ENCODE peak calls at places on chromosomes 2 and 18, in ten cellular contexts. One of them, this sample, is unnamed.

GRCh38 chr2:27308359-27308875 is at the start of gene UCN:
- DNase-seq in upper lobe of right lung: no peak
- DNase-seq in uterus: no peak
- DNase-seq in heart right ventricle: peak; percentile 59
- DNase-seq in pancreas: peak; percentile 47
- DNase-seq in CD4-positive, alpha-beta T cell: no peak
- DNase-seq in effector memory CD4-positive, alpha-beta T cell: no peak
- DNase-seq in naive thymus-derived CD4-positive, alpha-beta T cell: no peak
- DNase-seq in tibial artery: peak; percentile 71
- DNase-seq in ovary: peak; percentile 43
- DNase-seq in this sample: peak; percentile 79

GRCh38 chr18:13672657-13673056 is 53.7 kb downstream of the FAM210A start:
- DNase-seq in upper lobe of right lung: no peak
- DNase-seq in uterus: no peak
- DNase-seq in heart right ventricle: no peak
- DNase-seq in pancreas: no peak
- DNase-seq in CD4-positive, alpha-beta T cell: no peak
- DNase-seq in effector memory CD4-positive, alpha-beta T cell: no peak
- DNase-seq in naive thymus-derived CD4-positive, alpha-beta T cell: no peak
- DNase-seq in tibial artery: no peak
- DNase-seq in ovary: no peak
- DNase-seq in this sample: no peak

GRCh38 chr2:241036397-241036963 is 38.1 kb downstream of the SNED1 start:
- DNase-seq in upper lobe of right lung: peak; percentile 75
- DNase-seq in uterus: no peak
- DNase-seq in heart right ventricle: no peak
- DNase-seq in pancreas: peak; percentile 53
- DNase-seq in CD4-positive, alpha-beta T cell: peak; percentile 38
- DNase-seq in effector memory CD4-positive, alpha-beta T cell: peak; percentile 57
- DNase-seq in naive thymus-derived CD4-positive, alpha-beta T cell: peak; percentile 63
- DNase-seq in tibial artery: peak; percentile 68
- DNase-seq in ovary: no peak
- DNase-seq in this sample: no peak

GRCh38 chr2:238820909-238821308 is 27.0 kb upstream of the TWIST2 start:
- DNase-seq in upper lobe of right lung: no peak
- DNase-seq in uterus: peak; percentile 47
- DNase-seq in heart right ventricle: no peak
- DNase-seq in pancreas: no peak
- DNase-seq in CD4-positive, alpha-beta T cell: no peak
- DNase-seq in effector memory CD4-positive, alpha-beta T cell: no peak
- DNase-seq in naive thymus-derived CD4-positive, alpha-beta T cell: no peak
- DNase-seq in tibial artery: no peak
- DNase-seq in ovary: no peak
- DNase-seq in this sample: no peak

GRCh38 chr2:189305291-189305943 is 125.9 kb upstream of the COL5A2 start:
- DNase-seq in upper lobe of right lung: no peak
- DNase-seq in uterus: no peak
- DNase-seq in heart right ventricle: no peak
- DNase-seq in pancreas: no peak
- DNase-seq in CD4-positive, alpha-beta T cell: no peak
- DNase-seq in effector memory CD4-positive, alpha-beta T cell: no peak
- DNase-seq in naive thymus-derived CD4-positive, alpha-beta T cell: no peak
- DNase-seq in tibial artery: no peak
- DNase-seq in ovary: no peak
- DNase-seq in this sample: no peak

GRCh38 chr2:10810175-10811161 is 2.1 kb downstream of the PDIA6 start:
- DNase-seq in upper lobe of right lung: no peak
- DNase-seq in uterus: no peak
- DNase-seq in heart right ventricle: no peak
- DNase-seq in pancreas: no peak
- DNase-seq in CD4-positive, alpha-beta T cell: no peak
- DNase-seq in effector memory CD4-positive, alpha-beta T cell: no peak
- DNase-seq in naive thymus-derived CD4-positive, alpha-beta T cell: no peak
- DNase-seq in tibial artery: no peak
- DNase-seq in ovary: no peak
- DNase-seq in this sample: no peak

GRCh38 chr18:79902640-79903039 is 48.8 kb downstream of the SLC66A2 start:
- DNase-seq in upper lobe of right lung: peak; percentile 57
- DNase-seq in uterus: no peak
- DNase-seq in heart right ventricle: no peak
- DNase-seq in pancreas: no peak
- DNase-seq in CD4-positive, alpha-beta T cell: no peak
- DNase-seq in effector memory CD4-positive, alpha-beta T cell: no peak
- DNase-seq in naive thymus-derived CD4-positive, alpha-beta T cell: no peak
- DNase-seq in tibial artery: peak; percentile 60
- DNase-seq in ovary: no peak
- DNase-seq in this sample: no peak

GRCh38 chr2:207768891-207769596 is 662 bp downstream of the FZD5 start:
- DNase-seq in upper lobe of right lung: peak; percentile 74
- DNase-seq in uterus: peak; percentile 21
- DNase-seq in heart right ventricle: no peak
- DNase-seq in pancreas: peak; percentile 60
- DNase-seq in CD4-positive, alpha-beta T cell: no peak
- DNase-seq in effector memory CD4-positive, alpha-beta T cell: no peak
- DNase-seq in naive thymus-derived CD4-positive, alpha-beta T cell: peak; percentile 28
- DNase-seq in tibial artery: no peak
- DNase-seq in ovary: peak; percentile 43
- DNase-seq in this sample: no peak

GRCh38 chr2:68185541-68186164 is 28.0 kb downstream of the PNO1 start:
- DNase-seq in upper lobe of right lung: peak; percentile 67
- DNase-seq in uterus: no peak
- DNase-seq in heart right ventricle: peak; percentile 22
- DNase-seq in pancreas: peak; percentile 37
- DNase-seq in CD4-positive, alpha-beta T cell: peak; percentile 39
- DNase-seq in effector memory CD4-positive, alpha-beta T cell: peak; percentile 20
- DNase-seq in naive thymus-derived CD4-positive, alpha-beta T cell: peak; percentile 55
- DNase-seq in tibial artery: no peak
- DNase-seq in ovary: no peak
- DNase-seq in this sample: peak; percentile 52

GRCh38 chr18:35203001-35203553 is 37.8 kb upstream of the ZNF397 start:
- DNase-seq in upper lobe of right lung: no peak
- DNase-seq in uterus: no peak
- DNase-seq in heart right ventricle: no peak
- DNase-seq in pancreas: no peak
- DNase-seq in CD4-positive, alpha-beta T cell: no peak
- DNase-seq in effector memory CD4-positive, alpha-beta T cell: no peak
- DNase-seq in naive thymus-derived CD4-positive, alpha-beta T cell: no peak
- DNase-seq in tibial artery: no peak
- DNase-seq in ovary: no peak
- DNase-seq in this sample: no peak

GRCh38 chr18:58900015-58900649 is 35.5 kb downstream of the ZNF532 start:
- DNase-seq in upper lobe of right lung: no peak
- DNase-seq in uterus: no peak
- DNase-seq in heart right ventricle: peak; percentile 71
- DNase-seq in pancreas: no peak
- DNase-seq in CD4-positive, alpha-beta T cell: no peak
- DNase-seq in effector memory CD4-positive, alpha-beta T cell: no peak
- DNase-seq in naive thymus-derived CD4-positive, alpha-beta T cell: no peak
- DNase-seq in tibial artery: no peak
- DNase-seq in ovary: no peak
- DNase-seq in this sample: no peak

GRCh38 chr18:58898427-58898826 is 33.8 kb downstream of the ZNF532 start:
- DNase-seq in upper lobe of right lung: no peak
- DNase-seq in uterus: no peak
- DNase-seq in heart right ventricle: no peak
- DNase-seq in pancreas: no peak
- DNase-seq in CD4-positive, alpha-beta T cell: no peak
- DNase-seq in effector memory CD4-positive, alpha-beta T cell: no peak
- DNase-seq in naive thymus-derived CD4-positive, alpha-beta T cell: no peak
- DNase-seq in tibial artery: no peak
- DNase-seq in ovary: no peak
- DNase-seq in this sample: no peak

GRCh38 chr18:58903533-58903932 is 38.9 kb downstream of the ZNF532 start:
- DNase-seq in upper lobe of right lung: no peak
- DNase-seq in uterus: no peak
- DNase-seq in heart right ventricle: no peak
- DNase-seq in pancreas: no peak
- DNase-seq in CD4-positive, alpha-beta T cell: no peak
- DNase-seq in effector memory CD4-positive, alpha-beta T cell: no peak
- DNase-seq in naive thymus-derived CD4-positive, alpha-beta T cell: no peak
- DNase-seq in tibial artery: no peak
- DNase-seq in ovary: no peak
- DNase-seq in this sample: no peak

GRCh38 chr18:58901783-58902182 is 37.1 kb downstream of the ZNF532 start:
- DNase-seq in upper lobe of right lung: no peak
- DNase-seq in uterus: no peak
- DNase-seq in heart right ventricle: no peak
- DNase-seq in pancreas: no peak
- DNase-seq in CD4-positive, alpha-beta T cell: no peak
- DNase-seq in effector memory CD4-positive, alpha-beta T cell: no peak
- DNase-seq in naive thymus-derived CD4-positive, alpha-beta T cell: no peak
- DNase-seq in tibial artery: no peak
- DNase-seq in ovary: no peak
- DNase-seq in this sample: no peak

DNA sequence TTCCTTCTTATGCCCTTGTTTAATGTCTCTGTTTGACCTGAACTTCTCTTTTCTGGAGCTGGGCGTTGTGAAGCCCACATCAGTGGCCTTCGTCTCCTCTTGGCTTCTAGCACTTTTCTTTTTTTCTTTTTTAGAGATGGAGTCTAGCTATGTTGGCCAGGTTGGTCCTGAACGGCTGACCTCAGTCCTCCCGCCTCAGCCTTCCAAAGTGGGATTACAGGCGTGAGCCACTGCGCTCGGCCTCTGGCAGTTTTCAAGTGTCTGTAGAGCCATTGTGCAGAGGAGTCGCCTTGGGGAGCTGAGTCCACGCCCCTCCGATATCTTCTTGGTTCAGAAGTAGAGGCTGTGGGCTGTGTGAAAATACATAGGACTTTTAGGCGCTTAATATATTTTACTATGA is 36.5 kb downstream of the ZNF532 start:
- DNase-seq in upper lobe of right lung: no peak
- DNase-seq in uterus: no peak
- DNase-seq in heart right ventricle: no peak
- DNase-seq in pancreas: no peak
- DNase-seq in CD4-positive, alpha-beta T cell: no peak
- DNase-seq in effector memory CD4-positive, alpha-beta T cell: no peak
- DNase-seq in naive thymus-derived CD4-positive, alpha-beta T cell: no peak
- DNase-seq in tibial artery: no peak
- DNase-seq in ovary: no peak
- DNase-seq in this sample: no peak
- H3K27ac ChIP-seq in upper lobe of right lung: no peak overlapping the region
- H3K27ac ChIP-seq in uterus: no peak overlapping the region
- H3K27ac ChIP-seq in heart right ventricle: no peak overlapping the region
- H3K27ac ChIP-seq in pancreas: no peak overlapping the region
- H3K27ac ChIP-seq in CD4-positive, alpha-beta T cell: no peak overlapping the region
- H3K27ac ChIP-seq in effector memory CD4-positive, alpha-beta T cell: no peak overlapping the region
- H3K27ac ChIP-seq in naive thymus-derived CD4-positive, alpha-beta T cell: no peak overlapping the region
- H3K27ac ChIP-seq in tibial artery: no peak overlapping the region
- H3K27ac ChIP-seq in ovary: no peak overlapping the region
- H3K27ac ChIP-seq in this sample: no peak overlapping the region

GRCh38 chr2:22579341-22579740 is 805.6 kb upstream of the KLHL29 start:
- DNase-seq in upper lobe of right lung: no peak
- DNase-seq in uterus: no peak
- DNase-seq in heart right ventricle: no peak
- DNase-seq in pancreas: no peak
- DNase-seq in CD4-positive, alpha-beta T cell: no peak
- DNase-seq in effector memory CD4-positive, alpha-beta T cell: no peak
- DNase-seq in naive thymus-derived CD4-positive, alpha-beta T cell: no peak
- DNase-seq in tibial artery: no peak
- DNase-seq in ovary: no peak
- DNase-seq in this sample: no peak
- H3K9me3 ChIP-seq in upper lobe of right lung: no peaks in the 10 kb centered on the region
- H3K9me3 ChIP-seq in uterus: no peaks in the 10 kb centered on the region
- H3K9me3 ChIP-seq in heart right ventricle: peaks cover 25% of the 10 kb centered on the region
- H3K9me3 ChIP-seq in pancreas: no peaks in the 10 kb centered on the region
- H3K9me3 ChIP-seq in CD4-positive, alpha-beta T cell: peaks cover 17% of the 10 kb centered on the region
- H3K9me3 ChIP-seq in effector memory CD4-positive, alpha-beta T cell: no peaks in the 10 kb centered on the region
- H3K9me3 ChIP-seq in naive thymus-derived CD4-positive, alpha-beta T cell: no peaks in the 10 kb centered on the region
- H3K9me3 ChIP-seq in tibial artery: no peaks in the 10 kb centered on the region
- H3K9me3 ChIP-seq in ovary: no peaks in the 10 kb centered on the region
- H3K9me3 ChIP-seq in this sample: no peaks in the 10 kb centered on the region

GRCh38 chr2:73324126-73324525 is 30.8 kb upstream of the EGR4 start:
- DNase-seq in upper lobe of right lung: no peak
- DNase-seq in uterus: no peak
- DNase-seq in heart right ventricle: no peak
- DNase-seq in pancreas: no peak
- DNase-seq in CD4-positive, alpha-beta T cell: no peak
- DNase-seq in effector memory CD4-positive, alpha-beta T cell: no peak
- DNase-seq in naive thymus-derived CD4-positive, alpha-beta T cell: no peak
- DNase-seq in tibial artery: no peak
- DNase-seq in ovary: no peak
- DNase-seq in this sample: no peak

DNA sequence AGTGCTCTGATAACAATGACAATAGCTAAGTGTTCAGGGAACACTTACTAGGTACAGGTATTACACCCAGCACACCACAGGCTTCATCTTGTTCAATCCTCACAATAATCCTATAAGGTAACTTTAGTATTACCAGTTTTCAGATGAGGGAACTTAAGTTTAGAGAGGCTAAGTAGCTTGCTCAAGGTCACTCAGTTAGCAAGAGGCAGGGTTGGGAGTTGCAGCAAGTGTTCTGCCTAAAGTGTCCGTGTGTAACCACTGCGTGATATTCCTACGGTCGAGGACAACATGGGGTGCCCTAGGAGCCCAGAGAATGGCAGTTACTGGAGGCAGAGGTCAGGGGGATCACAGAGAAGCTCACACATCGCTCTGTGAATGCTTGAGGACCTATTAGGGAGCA is 30.2 kb upstream of the EGR4 start:
- DNase-seq in upper lobe of right lung: no peak
- DNase-seq in uterus: no peak
- DNase-seq in heart right ventricle: no peak
- DNase-seq in pancreas: no peak
- DNase-seq in CD4-positive, alpha-beta T cell: no peak
- DNase-seq in effector memory CD4-positive, alpha-beta T cell: no peak
- DNase-seq in naive thymus-derived CD4-positive, alpha-beta T cell: no peak
- DNase-seq in tibial artery: no peak
- DNase-seq in ovary: no peak
- DNase-seq in this sample: no peak
- H3K27ac ChIP-seq in upper lobe of right lung: no peak overlapping the region
- H3K27ac ChIP-seq in uterus: no peak overlapping the region
- H3K27ac ChIP-seq in heart right ventricle: no peak overlapping the region
- H3K27ac ChIP-seq in pancreas: no peak overlapping the region
- H3K27ac ChIP-seq in CD4-positive, alpha-beta T cell: no peak overlapping the region
- H3K27ac ChIP-seq in effector memory CD4-positive, alpha-beta T cell: no peak overlapping the region
- H3K27ac ChIP-seq in naive thymus-derived CD4-positive, alpha-beta T cell: no peak overlapping the region
- H3K27ac ChIP-seq in tibial artery: no peak overlapping the region
- H3K27ac ChIP-seq in ovary: no peak overlapping the region
- H3K27ac ChIP-seq in this sample: no peak overlapping the region

GRCh38 chr2:95143838-95144237 is 15.8 kb downstream of the ZNF514 start:
- DNase-seq in upper lobe of right lung: no peak
- DNase-seq in uterus: no peak
- DNase-seq in heart right ventricle: no peak
- DNase-seq in pancreas: no peak
- DNase-seq in CD4-positive, alpha-beta T cell: no peak
- DNase-seq in effector memory CD4-positive, alpha-beta T cell: no peak
- DNase-seq in naive thymus-derived CD4-positive, alpha-beta T cell: no peak
- DNase-seq in tibial artery: no peak
- DNase-seq in ovary: no peak
- DNase-seq in this sample: no peak

DNA sequence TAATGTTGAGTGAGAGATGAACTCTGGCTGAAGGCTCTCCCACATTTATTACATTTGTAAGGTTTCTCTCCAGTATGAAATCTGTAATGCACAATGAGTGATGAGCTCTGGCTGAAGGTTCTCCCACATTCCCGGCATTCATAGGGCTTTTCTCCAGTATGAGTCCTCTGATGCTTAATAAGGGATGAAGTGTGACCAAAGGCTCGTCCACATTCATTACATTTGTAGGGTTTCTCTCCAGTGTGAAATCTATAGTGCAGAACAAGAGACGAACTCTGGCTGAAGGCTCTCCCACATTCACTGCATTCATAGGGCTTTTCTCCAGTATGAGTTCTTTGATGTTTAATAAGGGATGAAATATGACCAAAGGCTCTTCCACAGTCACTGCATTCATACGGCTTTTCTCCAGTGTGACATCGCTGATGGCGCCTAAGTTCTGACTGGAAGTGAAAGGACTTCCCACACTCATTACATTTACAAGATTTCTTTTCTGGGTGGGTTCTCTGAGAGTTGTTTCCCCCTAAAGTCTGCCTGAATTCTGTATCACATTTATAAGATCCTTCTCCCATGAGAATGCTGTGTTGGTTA is 10.2 kb downstream of the ZNF514 start:
- DNase-seq in upper lobe of right lung: no peak
- DNase-seq in uterus: no peak
- DNase-seq in heart right ventricle: no peak
- DNase-seq in pancreas: no peak
- DNase-seq in CD4-positive, alpha-beta T cell: no peak
- DNase-seq in effector memory CD4-positive, alpha-beta T cell: no peak
- DNase-seq in naive thymus-derived CD4-positive, alpha-beta T cell: no peak
- DNase-seq in tibial artery: no peak
- DNase-seq in ovary: no peak
- DNase-seq in this sample: no peak
- H3K9me3 ChIP-seq in upper lobe of right lung: peaks cover 77% of the 10 kb centered on the region
- H3K9me3 ChIP-seq in uterus: no peaks in the 10 kb centered on the region
- H3K9me3 ChIP-seq in heart right ventricle: peaks cover 100% of the 10 kb centered on the region
- H3K9me3 ChIP-seq in pancreas: no peaks in the 10 kb centered on the region
- H3K9me3 ChIP-seq in CD4-positive, alpha-beta T cell: peaks cover 100% of the 10 kb centered on the region
- H3K9me3 ChIP-seq in effector memory CD4-positive, alpha-beta T cell: peaks cover 66% of the 10 kb centered on the region
- H3K9me3 ChIP-seq in naive thymus-derived CD4-positive, alpha-beta T cell: peaks cover 52% of the 10 kb centered on the region
- H3K9me3 ChIP-seq in tibial artery: peaks cover 13% of the 10 kb centered on the region
- H3K9me3 ChIP-seq in ovary: peaks cover 6% of the 10 kb centered on the region
- H3K9me3 ChIP-seq in this sample: peaks cover 24% of the 10 kb centered on the region

This sample was measured in right cardiac atrium.